ENCODE peak calls at places on chromosomes 6 and 20, in four cellular contexts. L, K, B and A are unnamed samples.
A peak's percentile ranks its signal among the peaks of the same experiment; 100 is the strongest.

GRCh38 chr6:18277181-18278006 is 13.1 kb upstream of the DEK start:
- DNase-seq in L (no peak), K (no peak), B (no peak), A (no peak)

GRCh38 chr6:48560408-48560807 is 449.4 kb upstream of the PTCHD4 start:
- DNase-seq in L (no peak), K (no peak), B (peak; percentile 9), A (peak; percentile 14)

GRCh38 chr6:32969685-32970412 is 1.5 kb downstream of the BRD2 start:
- DNase-seq in L (peak; percentile 84), K (peak; percentile 76), B (no peak), A (peak; percentile 79)

GRCh38 chr6:23890543-23891227 is 235.3 kb upstream of the NRSN1 start:
- DNase-seq in L (no peak), K (no peak), B (no peak), A (peak; percentile 20)

GRCh38 chr6:39059496-39060310 is 11.1 kb downstream of the GLP1R start:
- DNase-seq in L (no peak), K (no peak), B (no peak), A (no peak)

GRCh38 chr6:101458341-101458740 is 64.8 kb downstream of the GRIK2 start:
- DNase-seq in L (no peak), K (no peak), B (no peak), A (no peak)

GRCh38 chr20:15875446-15875845 is 697.8 kb downstream of the KIF16B start:
- DNase-seq in L (no peak), K (no peak), B (no peak), A (no peak)

GRCh38 chr20:41575412-41575811 is 42.8 kb downstream of the CHD6 start:
- DNase-seq in L (no peak), K (no peak), B (no peak), A (no peak)

GRCh38 chr6:7341989-7342742 is 29.2 kb upstream of the SSR1 start:
- DNase-seq in L (no peak), K (no peak), B (no peak), A (no peak)

GRCh38 chr6:134161036-134161435 is 108.6 kb upstream of the SLC2A12 start:
- DNase-seq in L (no peak), K (no peak), B (no peak), A (no peak)

GRCh38 chr6:131876545-131876944 is 68.7 kb downstream of the ENPP1 start:
- DNase-seq in L (no peak), K (no peak), B (no peak), A (no peak)

GRCh38 chr20:51960004-51960403 is 157.7 kb upstream of the SALL4 start:
- DNase-seq in L (no peak), K (no peak), B (no peak), A (no peak)

GRCh38 chr20:32628960-32629530 is 43.9 kb upstream of the NOL4L start:
- DNase-seq in L (no peak), K (no peak), B (peak; percentile 55), A (no peak)

GRCh38 chr20:815914-816606 is 17.5 kb upstream of the FAM110A start:
- DNase-seq in L (peak; percentile 80), K (peak; percentile 68), B (no peak), A (no peak)

GRCh38 chr6:16136536-16137450 is 7.9 kb downstream of the MYLIP start:
- DNase-seq in L (no peak), K (no peak), B (no peak), A (peak; percentile 33)
- H3K27ac ChIP-seq in L (peak overlapping the region; percentile 17), K (no peak overlapping the region), B (no peak overlapping the region), A (no peak overlapping the region)

GRCh38 chr20:63240004-63240403 is 4.3 kb downstream of the BIRC7 start:
- DNase-seq in L (no peak), K (no peak), B (no peak), A (no peak)
- H3K27ac ChIP-seq in L (no peak overlapping the region), K (no peak overlapping the region), B (no peak overlapping the region), A (no peak overlapping the region)

GRCh38 chr6:28635547-28636158 is 110.0 kb downstream of the GPX5 start:
- DNase-seq in L (no peak), K (no peak), B (no peak), A (no peak)

GRCh38 chr6:28634406-28634757 is 108.7 kb downstream of the GPX5 start:
- DNase-seq in L (no peak), K (no peak), B (no peak), A (no peak)

GRCh38 chr6:28633445-28634215 is 107.9 kb downstream of the GPX5 start:
- DNase-seq in L (no peak), K (no peak), B (no peak), A (no peak)

GRCh38 chr6:28632326-28632851 is 106.7 kb downstream of the GPX5 start:
- DNase-seq in L (no peak), K (no peak), B (no peak), A (no peak)

GRCh38 chr6:28634758-28635546 is 109.3 kb downstream of the GPX5 start:
- DNase-seq in L (no peak), K (no peak), B (no peak), A (no peak)
- H3K27ac ChIP-seq in L (no peak overlapping the region), K (no peak overlapping the region), B (no peak overlapping the region), A (no peak overlapping the region)

GRCh38 chr20:50379991-50380696 is 130.0 kb upstream of the PTPN1 start:
- DNase-seq in L (no peak), K (no peak), B (no peak), A (no peak)

GRCh38 chr20:50379049-50379990 is 130.9 kb upstream of the PTPN1 start:
- DNase-seq in L (no peak), K (peak; percentile 92), B (no peak), A (no peak)

GRCh38 chr20:50376179-50376887 is 133.8 kb upstream of the PTPN1 start:
- DNase-seq in L (no peak), K (no peak), B (no peak), A (no peak)

GRCh38 chr20:50376888-50377459 is 133.2 kb upstream of the PTPN1 start:
- DNase-seq in L (no peak), K (no peak), B (no peak), A (no peak)

GRCh38 chr20:50378170-50379000 is 131.8 kb upstream of the PTPN1 start:
- DNase-seq in L (no peak), K (no peak), B (no peak), A (no peak)
- H3K27ac ChIP-seq in L (no peak overlapping the region), K (peak overlapping the region; percentile 83), B (no peak overlapping the region), A (no peak overlapping the region)

DNA sequence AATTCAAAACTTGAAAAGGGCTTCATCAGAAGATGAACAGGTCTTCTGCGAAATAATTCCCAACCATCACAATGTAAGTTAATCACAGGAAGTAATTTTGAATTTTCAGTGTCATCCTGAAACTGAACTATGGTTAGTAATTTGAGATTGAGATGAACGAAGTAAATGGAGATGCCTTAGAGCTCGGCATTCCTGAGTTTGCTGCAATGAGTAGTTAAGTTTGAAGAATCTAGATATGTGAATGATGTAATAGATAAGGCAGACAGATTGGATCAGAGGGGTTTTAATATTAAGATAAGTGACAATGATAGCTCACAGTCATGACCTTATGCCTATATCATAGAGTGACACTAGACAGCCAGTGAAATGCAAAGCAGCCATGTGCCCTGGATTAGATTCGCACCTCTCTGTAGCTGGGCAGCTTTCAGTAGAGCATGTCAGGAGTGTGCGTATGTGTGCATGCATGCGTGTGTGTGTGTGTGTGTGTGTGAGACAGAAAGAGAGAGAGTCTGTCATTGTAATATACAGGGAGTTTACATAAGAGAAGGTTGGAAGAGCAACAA is 232.9 kb downstream of the GMPR start:
- DNase-seq in L (no peak), K (no peak), B (no peak), A (no peak)
- H3K27ac ChIP-seq in L (no peak overlapping the region), K (no peak overlapping the region), B (no peak overlapping the region), A (no peak overlapping the region)

GRCh38 chr20:44717986-44718385 is 2.8 kb downstream of the CCN5 start:
- DNase-seq in L (no peak), K (peak; percentile 41), B (no peak), A (no peak)

GRCh38 chr20:44716309-44717106 is 1.3 kb downstream of the CCN5 start:
- DNase-seq in L (no peak), K (peak; percentile 34), B (no peak), A (no peak)

GRCh38 chr20:44714102-44714700 is 968 bp upstream of the CCN5 start:
- DNase-seq in L (no peak), K (no peak), B (no peak), A (no peak)

GRCh38 chr20:44715495-44716308 is 533 bp downstream of the CCN5 start:
- DNase-seq in L (no peak), K (peak; percentile 17), B (no peak), A (no peak)

GRCh38 chr20:44714701-44715494 is at the start of gene CCN5:
- DNase-seq in L (no peak), K (peak; percentile 90), B (no peak), A (no peak)
- H3K27ac ChIP-seq in L (no peak within 1 kb of the TSS), K (peak within 1 kb of the TSS; percentile 80), B (no peak within 1 kb of the TSS), A (no peak within 1 kb of the TSS)